ENCODE peak calls at places on chromosome 22, in six cellular contexts. M is spleen, D is suprapubic skin, R is heart left ventricle, U is tibial nerve, P is K562. O is an unnamed sample.

GRCh38 chr22:44685384-44686056 is 16.5 kb upstream of the PRR5 start:
- DNase-seq in R (no peak), M (peak), P (peak), D (no peak), U (no peak), O (no peak)

GRCh38 chr22:38165929-38166593 is 15.6 kb downstream of the PLA2G6 start:
- DNase-seq in U (no peak), M (no peak), R (no peak), D (no peak), P (no peak), O (no peak)

GRCh38 chr22:47854680-47855079 is 1092.2 kb downstream of the TBC1D22A start:
- DNase-seq in U (no peak), M (no peak), R (no peak), D (no peak), P (no peak), O (no peak)

GRCh38 chr22:29117799-29118477 is 45.1 kb downstream of the KREMEN1 start:
- DNase-seq in R (no peak), D (no peak), U (no peak), P (no peak), M (no peak), O (no peak)

GRCh38 chr22:43622886-43623285 is 189.2 kb downstream of the EFCAB6 start:
- DNase-seq in R (no peak), D (no peak), U (no peak), P (no peak), M (no peak), O (no peak)

GRCh38 chr22:36386900-36387663 is 685 bp downstream of the MYH9 start:
- DNase-seq in R (peak), M (peak), P (peak), U (peak), D (peak), O (no peak)

GRCh38 chr22:45290410-45290936 is 5.7 kb downstream of the UPK3A start:
- DNase-seq in R (no peak), D (no peak), U (no peak), M (no peak), P (peak), O (no peak)

GRCh38 chr22:45612940-45613339 is 58.7 kb upstream of the ATXN10 start:
- DNase-seq in R (no peak), M (no peak), P (no peak), U (no peak), D (no peak), O (no peak)

GRCh38 chr22:25682071-25682470 is 59.9 kb upstream of the MYO18B start:
- DNase-seq in U (no peak), P (no peak), M (no peak), R (no peak), D (no peak), O (no peak)

GRCh38 chr22:46810856-46811786 is 48.7 kb downstream of the TBC1D22A start:
- DNase-seq in R (no peak), U (no peak), P (no peak), D (peak), M (no peak), O (no peak)

GRCh38 chr22:43828711-43829447 is 16.8 kb upstream of the EFCAB6 start:
- DNase-seq in M (peak), U (peak), R (peak), D (peak), P (no peak), O (no peak)

GRCh38 chr22:26671317-26672059 is 14.1 kb downstream of the MIAT start:
- DNase-seq in U (peak), R (peak), P (no peak), D (peak), M (peak), O (peak)

GRCh38 chr22:35313311-35314121 is 13.8 kb downstream of the TOM1 start:
- DNase-seq in R (peak), P (peak), D (peak), M (peak), U (peak), O (no peak)

GRCh38 chr22:36486619-36487384 is 5.4 kb upstream of the TXN2 start:
- DNase-seq in M (no peak), R (no peak), P (peak), D (no peak), U (no peak), O (no peak)

GRCh38 chr22:46809153-46809885 is 46.9 kb downstream of the TBC1D22A start:
- DNase-seq in P (no peak), U (no peak), D (peak), M (no peak), R (no peak), O (no peak)

GRCh38 chr22:42315392-42315756 is 44.9 kb upstream of the TCF20 start:
- DNase-seq in P (no peak), D (no peak), U (no peak), M (no peak), R (no peak), O (no peak)

GRCh38 chr22:28132466-28132865 is 213.4 kb upstream of the PITPNB start:
- DNase-seq in D (no peak), P (no peak), R (no peak), U (no peak), M (no peak), O (no peak)

GRCh38 chr22:40588726-40589125 is 47.8 kb downstream of the MRTFA start:
- DNase-seq in M (no peak), R (no peak), U (no peak), D (no peak), P (no peak), O (no peak)

GRCh38 chr22:47168900-47169800 is 406.7 kb downstream of the TBC1D22A start:
- DNase-seq in R (peak), P (peak), D (peak), U (peak), M (peak), O (no peak)

GRCh38 chr22:40276877-40277823 is 69.2 kb upstream of the ADSL start:
- DNase-seq in R (no peak), P (no peak), U (no peak), D (no peak), M (no peak), O (no peak)

GRCh38 chr22:48031589-48031988 is 1269.1 kb downstream of the TBC1D22A start:
- DNase-seq in R (no peak), D (no peak), U (no peak), P (no peak), M (no peak), O (no peak)

GRCh38 chr22:35642305-35642741 is 5.9 kb upstream of the APOL6 start:
- DNase-seq in D (no peak), R (no peak), P (no peak), M (peak), U (no peak), O (no peak)

GRCh38 chr22:35539910-35540599 is 576 bp upstream of the RASD2 start:
- DNase-seq in M (peak), P (peak), D (no peak), U (no peak), R (peak), O (no peak)

GRCh38 chr22:23144432-23144831 is 845 bp upstream of the RAB36 start:
- DNase-seq in M (peak), P (no peak), D (no peak), R (no peak), U (no peak), O (no peak)

GRCh38 chr22:23146842-23147205 is 1.5 kb downstream of the RAB36 start:
- DNase-seq in M (no peak), U (no peak), D (no peak), P (no peak), R (no peak), O (no peak)

GRCh38 chr22:23143119-23143518 is 1.3 kb upstream of the RSPH14 start:
- DNase-seq in D (no peak), P (no peak), U (no peak), R (no peak), M (no peak), O (no peak)

GRCh38 chr22:23142546-23143105 is 836 bp upstream of the RSPH14 start:
- DNase-seq in P (no peak), M (peak), U (no peak), R (no peak), D (no peak), O (no peak)

GRCh38 chr22:23144926-23145906 is at the start of gene RAB36:
- DNase-seq in R (peak), D (peak), P (peak), U (peak), M (peak), O (peak)
- TF ChIP-seq POLR2A in R (no peak), D (no peak), P (no peak), U (peak), M (no peak), O (no peak)

GRCh38 chr22:19147193-19147780 is 2.8 kb downstream of the GSC2 start:
- DNase-seq in D (no peak), M (peak), P (no peak), U (no peak), R (no peak), O (no peak)

GRCh38 chr22:19149962-19150361 is at the start of gene GSC2:
- DNase-seq in R (no peak), U (no peak), P (no peak), M (no peak), D (no peak), O (no peak)

GRCh38 chr22:19149047-19149883 is 827 bp downstream of the GSC2 start:
- DNase-seq in R (no peak), M (peak), D (no peak), P (no peak), U (no peak), O (no peak)

GRCh38 chr22:19146215-19146968 is 1.9 kb upstream of the ESS2 start:
- DNase-seq in P (peak), U (no peak), M (peak), R (no peak), D (no peak), O (no peak)

DNA sequence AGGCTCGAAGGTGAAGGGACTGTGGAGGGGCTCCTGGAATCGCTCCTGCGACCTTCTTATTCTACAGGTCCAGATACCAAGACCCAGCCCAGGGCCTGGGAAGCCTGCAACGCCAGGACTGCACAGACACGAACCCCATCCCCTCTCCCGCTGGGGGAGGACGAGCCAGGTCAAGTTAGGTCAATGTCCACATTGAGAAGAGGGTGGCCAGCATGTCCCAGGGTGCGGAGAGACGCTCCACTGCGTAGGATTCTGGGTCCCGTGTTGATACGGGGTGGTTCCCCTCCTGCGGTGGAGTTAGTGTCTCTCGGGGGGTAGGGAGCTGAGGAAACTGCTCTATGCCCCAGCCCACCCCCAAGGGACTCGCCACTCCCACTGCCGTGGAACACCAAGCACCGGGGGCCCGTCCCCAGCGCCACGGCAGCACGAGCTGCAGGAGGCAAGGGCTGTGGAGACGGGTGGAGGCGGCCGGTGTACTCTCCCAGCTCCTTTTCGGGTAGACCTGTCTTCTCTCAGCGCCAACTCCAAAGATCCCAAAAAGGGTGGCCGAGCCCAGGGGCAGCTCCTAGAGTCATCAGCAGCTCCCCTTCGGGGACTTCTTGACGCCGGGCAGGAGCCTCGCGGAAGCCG is 1.6 kb downstream of the GSC2 start:
- DNase-seq in P (no peak), M (peak), D (no peak), R (no peak), U (no peak), O (no peak)
- H3K4me3 ChIP-seq in P (no peak), M (peak), D (no peak), R (no peak), U (no peak), O (no peak)

DNA sequence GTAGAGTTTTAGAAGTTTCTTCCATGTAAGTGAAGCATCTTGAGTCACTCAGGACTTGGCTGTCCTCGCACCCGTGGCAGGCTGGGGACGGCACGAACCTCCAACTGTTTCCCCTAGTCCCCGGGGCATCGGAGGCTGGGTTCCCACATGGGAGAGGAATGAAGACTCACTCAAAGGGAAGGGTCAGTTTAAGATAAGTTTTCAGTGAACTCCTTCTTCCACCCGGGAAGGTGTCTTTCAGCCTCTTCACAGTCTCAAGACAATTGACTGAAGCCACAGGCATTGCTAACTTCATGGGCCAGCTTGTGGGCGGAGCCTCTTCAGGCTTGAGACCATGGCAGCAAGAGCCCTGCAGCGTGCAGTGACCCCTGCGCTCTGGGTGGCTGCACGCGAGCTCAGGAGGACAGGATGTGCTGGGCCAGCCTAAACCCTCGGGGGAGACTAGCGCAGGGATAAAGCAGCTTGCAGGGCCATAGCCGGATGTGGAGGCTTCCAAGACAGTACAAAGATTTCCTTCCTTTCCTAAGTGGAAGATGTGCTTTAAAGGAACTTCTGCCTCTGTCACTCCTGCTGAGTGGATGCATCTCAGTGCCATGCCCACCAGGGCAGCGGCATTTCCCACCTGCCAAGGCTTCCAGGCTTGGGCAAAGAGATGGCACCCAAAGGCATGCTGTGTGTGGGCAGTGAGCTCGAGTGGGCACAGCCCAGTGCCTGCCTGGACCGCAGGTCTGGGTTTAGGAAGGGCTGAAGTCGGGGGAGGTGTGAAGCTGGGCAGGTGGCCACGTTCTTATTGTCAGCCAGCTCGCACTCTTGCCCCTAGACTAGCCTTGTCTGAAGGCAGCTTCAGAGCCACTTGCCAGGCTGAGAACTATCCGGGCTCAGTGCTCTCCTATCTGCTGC is 32.9 kb downstream of the PPIL2 start:
- DNase-seq in R (peak), M (no peak), P (peak), U (peak), D (no peak), O (no peak)
- TF ChIP-seq POLR2A in R (no peak), M (no peak), P (no peak), U (no peak), D (no peak), O (no peak)

GRCh38 chr22:30605449-30606110 is 1.4 kb upstream of the TCN2 start:
- DNase-seq in M (no peak), D (no peak), U (no peak), R (peak), P (peak), O (no peak)

GRCh38 chr22:30606455-30607299 is at the start of gene TCN2:
- DNase-seq in P (peak), R (peak), M (peak), U (peak), D (peak), O (peak)

GRCh38 chr22:30607300-30607930 is 441 bp downstream of the TCN2 start:
- DNase-seq in P (no peak), D (no peak), R (no peak), U (no peak), M (no peak), O (no peak)

GRCh38 chr22:30609260-30610185 is 2.5 kb downstream of the TCN2 start:
- DNase-seq in M (no peak), U (no peak), D (no peak), P (peak), R (peak), O (no peak)

DNA sequence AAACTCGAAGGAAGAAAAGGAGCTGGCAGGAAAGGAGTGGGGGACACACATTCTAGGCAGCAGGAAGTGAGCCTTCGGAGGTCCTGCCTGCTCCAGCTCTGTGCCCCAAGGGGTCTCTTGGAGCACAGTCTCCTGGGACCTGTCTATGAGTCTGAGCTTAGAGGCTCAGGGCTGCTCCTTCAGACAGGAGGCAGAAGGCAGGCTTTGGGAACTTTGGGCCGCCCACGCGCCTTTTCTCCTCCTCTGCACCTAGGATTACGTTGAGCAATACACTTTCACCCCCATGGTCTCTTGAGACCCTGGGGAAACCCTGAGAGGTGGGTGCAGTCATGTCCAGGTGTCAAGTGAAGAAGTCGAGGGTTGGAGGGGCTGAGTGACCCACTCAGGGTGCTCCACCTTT is 965 bp downstream of the TCN2 start:
- DNase-seq in D (no peak), M (no peak), U (no peak), R (no peak), P (no peak), O (no peak)
- H3K4me3 ChIP-seq in D (peak), M (peak), U (no peak), R (peak), P (no peak), O (no peak)

GRCh38 chr22:49824936-49825335 is 2.7 kb downstream of the BRD1 start:
- DNase-seq in U (no peak), P (no peak), R (no peak), M (no peak), D (no peak), O (no peak)

GRCh38 chr22:49827307-49827852 is 293 bp downstream of the BRD1 start:
- DNase-seq in U (no peak), M (no peak), P (peak), D (no peak), R (no peak), O (no peak)

GRCh38 chr22:49826603-49827306 is 918 bp downstream of the BRD1 start:
- DNase-seq in D (no peak), M (peak), R (peak), P (peak), U (no peak), O (no peak)

GRCh38 chr22:49825436-49825835 is 2.2 kb downstream of the BRD1 start:
- DNase-seq in D (no peak), U (no peak), R (no peak), M (no peak), P (no peak), O (no peak)

DNA sequence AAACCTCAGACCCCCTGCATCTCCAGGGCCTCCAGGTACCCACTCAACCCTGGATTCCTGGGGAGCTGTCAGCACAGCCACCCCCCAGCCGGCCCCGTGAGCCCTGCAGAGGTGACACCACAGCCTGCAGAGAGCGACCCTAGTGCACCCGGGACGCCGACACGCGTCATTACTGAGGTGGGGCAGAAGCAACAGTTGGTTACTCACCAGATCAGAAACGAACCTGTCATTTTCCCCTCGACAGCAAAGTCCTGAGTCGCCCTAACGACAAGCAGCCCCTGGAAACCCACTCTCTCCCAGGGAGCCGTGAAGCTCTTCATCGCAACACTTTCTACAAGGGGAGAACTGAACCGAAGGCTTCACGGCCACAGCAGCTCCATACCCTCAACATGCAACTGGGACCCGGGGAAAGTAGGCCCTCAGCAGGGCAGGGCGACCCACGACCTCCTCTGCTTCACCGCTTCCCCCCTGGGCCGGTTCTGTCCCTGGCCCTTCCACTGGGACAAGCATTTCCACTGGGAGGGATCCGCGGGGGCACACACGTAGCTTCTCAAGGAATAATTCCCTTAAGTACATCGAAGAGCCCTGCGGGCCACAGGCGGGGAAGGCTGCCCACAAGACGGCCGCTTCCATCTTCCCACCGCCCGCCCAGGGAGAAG is 1.6 kb downstream of the BRD1 start:
- DNase-seq in U (no peak), D (no peak), P (peak), R (no peak), M (peak), O (no peak)
- TF ChIP-seq POLR2A in U (no peak), D (no peak), P (no peak), R (no peak), M (no peak), O (peak)

GRCh38 chr22:18056802-18057474 is 20.9 kb upstream of the PEX26 start:
- DNase-seq in P (no peak), M (peak), R (no peak), U (no peak), D (no peak), O (no peak)
- H3K4me3 ChIP-seq in P (no peak), M (no peak), R (no peak), U (no peak), D (no peak), O (no peak)

O was measured in esophagus squamous epithelium.